ENCODE peak calls at places on chromosome 19, in four cellular contexts. One of them, this sample, is unnamed.

GRCh38 chr19:48866692-48867091 is 1.7 kb downstream of the PLEKHA4 start:
- DNase-seq in GM12865: no peak
- DNase-seq in body of pancreas: no peak
- DNase-seq in mesenchymal stem cell: no peak
- DNase-seq in this sample: no peak

GRCh38 chr19:43624933-43625332 is 5.5 kb upstream of the ZNF428 start:
- DNase-seq in GM12865: peak
- DNase-seq in body of pancreas: peak
- DNase-seq in mesenchymal stem cell: peak
- DNase-seq in this sample: peak

GRCh38 chr19:18203408-18203862 is 407 bp downstream of the RAB3A start:
- DNase-seq in GM12865: peak
- DNase-seq in body of pancreas: no peak
- DNase-seq in mesenchymal stem cell: no peak
- DNase-seq in this sample: no peak

GRCh38 chr19:13036366-13036976 is 41.2 kb downstream of the NFIX start:
- DNase-seq in GM12865: no peak
- DNase-seq in body of pancreas: no peak
- DNase-seq in mesenchymal stem cell: no peak
- DNase-seq in this sample: no peak

GRCh38 chr19:42362891-42363440 is 27.1 kb downstream of the CNFN start:
- DNase-seq in GM12865: no peak
- DNase-seq in body of pancreas: no peak
- DNase-seq in mesenchymal stem cell: no peak
- DNase-seq in this sample: no peak

GRCh38 chr19:43711751-43712355 is 4.0 kb upstream of the IRGC start:
- DNase-seq in GM12865: no peak
- DNase-seq in body of pancreas: no peak
- DNase-seq in mesenchymal stem cell: no peak
- DNase-seq in this sample: no peak

GRCh38 chr19:6516018-6516658 is 14.0 kb upstream of the TUBB4A start:
- DNase-seq in GM12865: peak
- DNase-seq in body of pancreas: peak
- DNase-seq in mesenchymal stem cell: peak
- DNase-seq in this sample: peak

GRCh38 chr19:30317403-30317802 is 54.8 kb upstream of the ZNF536 start:
- DNase-seq in GM12865: no peak
- DNase-seq in body of pancreas: no peak
- DNase-seq in mesenchymal stem cell: no peak
- DNase-seq in this sample: no peak

GRCh38 chr19:29672933-29673336 is 7.7 kb downstream of the PLEKHF1 start:
- DNase-seq in GM12865: peak
- DNase-seq in body of pancreas: no peak
- DNase-seq in mesenchymal stem cell: no peak
- DNase-seq in this sample: no peak

GRCh38 chr19:12774588-12775555 is at the start of gene HOOK2:
- DNase-seq in GM12865: peak
- DNase-seq in body of pancreas: peak
- DNase-seq in mesenchymal stem cell: no peak
- DNase-seq in this sample: no peak

GRCh38 chr19:17311455-17312248 is 2.3 kb downstream of the DDA1 start:
- DNase-seq in GM12865: no peak
- DNase-seq in body of pancreas: no peak
- DNase-seq in mesenchymal stem cell: peak
- DNase-seq in this sample: no peak

GRCh38 chr19:43725468-43725867 is 9.6 kb downstream of the IRGC start:
- DNase-seq in GM12865: peak
- DNase-seq in body of pancreas: no peak
- DNase-seq in mesenchymal stem cell: no peak
- DNase-seq in this sample: no peak

GRCh38 chr19:45470147-45471081 is 2.6 kb downstream of the FOSB start:
- DNase-seq in GM12865: no peak
- DNase-seq in body of pancreas: peak
- DNase-seq in mesenchymal stem cell: peak
- DNase-seq in this sample: no peak

GRCh38 chr19:34667349-34668076 is 9.4 kb downstream of the SCGB2B2 start:
- DNase-seq in GM12865: no peak
- DNase-seq in body of pancreas: no peak
- DNase-seq in mesenchymal stem cell: peak
- DNase-seq in this sample: no peak

GRCh38 chr19:58559275-58560006 is 1.0 kb upstream of the UBE2M start:
- DNase-seq in GM12865: peak
- DNase-seq in body of pancreas: peak
- DNase-seq in mesenchymal stem cell: peak
- DNase-seq in this sample: peak

GRCh38 chr19:48656840-48657474 is 11.0 kb upstream of the CA11 start:
- DNase-seq in GM12865: no peak
- DNase-seq in body of pancreas: no peak
- DNase-seq in mesenchymal stem cell: peak
- DNase-seq in this sample: peak

GRCh38 chr19:1865172-1866010 is 2.0 kb upstream of the KLF16 start:
- DNase-seq in GM12865: no peak
- DNase-seq in body of pancreas: no peak
- DNase-seq in mesenchymal stem cell: no peak
- DNase-seq in this sample: no peak

GRCh38 chr19:3136684-3137055 is 837 bp downstream of the GNA15 start:
- DNase-seq in GM12865: no peak
- DNase-seq in body of pancreas: no peak
- DNase-seq in mesenchymal stem cell: no peak
- DNase-seq in this sample: no peak

GRCh38 chr19:54248016-54248601 is 5.5 kb upstream of the LILRA6 start:
- DNase-seq in GM12865: peak
- DNase-seq in body of pancreas: no peak
- DNase-seq in mesenchymal stem cell: no peak
- DNase-seq in this sample: no peak

GRCh38 chr19:1601613-1602064 is 3.6 kb downstream of the UQCR11 start:
- DNase-seq in GM12865: no peak
- DNase-seq in body of pancreas: no peak
- DNase-seq in mesenchymal stem cell: no peak
- DNase-seq in this sample: no peak

GRCh38 chr19:57559008-57559403 is 657 bp downstream of the ZNF550 start:
- DNase-seq in GM12865: peak
- DNase-seq in body of pancreas: no peak
- DNase-seq in mesenchymal stem cell: peak
- DNase-seq in this sample: no peak

GRCh38 chr19:1618157-1619093 is 13.2 kb upstream of the UQCR11 start:
- DNase-seq in GM12865: peak
- DNase-seq in body of pancreas: peak
- DNase-seq in mesenchymal stem cell: no peak
- DNase-seq in this sample: no peak

GRCh38 chr19:17001603-17002183 is 24.9 kb downstream of the CPAMD8 start:
- DNase-seq in GM12865: no peak
- DNase-seq in body of pancreas: no peak
- DNase-seq in mesenchymal stem cell: no peak
- DNase-seq in this sample: no peak

GRCh38 chr19:31317542-31317941 is 31.7 kb downstream of the TSHZ3 start:
- DNase-seq in GM12865: no peak
- DNase-seq in body of pancreas: no peak
- DNase-seq in mesenchymal stem cell: no peak
- DNase-seq in this sample: no peak

GRCh38 chr19:2477732-2478191 is 1.8 kb downstream of the GADD45B start:
- DNase-seq in GM12865: peak
- DNase-seq in body of pancreas: peak
- DNase-seq in mesenchymal stem cell: peak
- DNase-seq in this sample: no peak

GRCh38 chr19:19591133-19591825 is 27.2 kb downstream of the PBX4 start:
- DNase-seq in GM12865: peak
- DNase-seq in body of pancreas: peak
- DNase-seq in mesenchymal stem cell: peak
- DNase-seq in this sample: no peak
- H3K4me3 ChIP-seq in GM12865: peak
- H3K4me3 ChIP-seq in body of pancreas: no peak
- H3K4me3 ChIP-seq in mesenchymal stem cell: peak
- H3K4me3 ChIP-seq in this sample: no peak

GRCh38 chr19:576768-577438 is 4.5 kb downstream of the BSG start:
- DNase-seq in GM12865: no peak
- DNase-seq in body of pancreas: no peak
- DNase-seq in mesenchymal stem cell: no peak
- DNase-seq in this sample: no peak
- H3K4me3 ChIP-seq in GM12865: no peak
- H3K4me3 ChIP-seq in body of pancreas: no peak
- H3K4me3 ChIP-seq in mesenchymal stem cell: no peak
- H3K4me3 ChIP-seq in this sample: peak

DNA sequence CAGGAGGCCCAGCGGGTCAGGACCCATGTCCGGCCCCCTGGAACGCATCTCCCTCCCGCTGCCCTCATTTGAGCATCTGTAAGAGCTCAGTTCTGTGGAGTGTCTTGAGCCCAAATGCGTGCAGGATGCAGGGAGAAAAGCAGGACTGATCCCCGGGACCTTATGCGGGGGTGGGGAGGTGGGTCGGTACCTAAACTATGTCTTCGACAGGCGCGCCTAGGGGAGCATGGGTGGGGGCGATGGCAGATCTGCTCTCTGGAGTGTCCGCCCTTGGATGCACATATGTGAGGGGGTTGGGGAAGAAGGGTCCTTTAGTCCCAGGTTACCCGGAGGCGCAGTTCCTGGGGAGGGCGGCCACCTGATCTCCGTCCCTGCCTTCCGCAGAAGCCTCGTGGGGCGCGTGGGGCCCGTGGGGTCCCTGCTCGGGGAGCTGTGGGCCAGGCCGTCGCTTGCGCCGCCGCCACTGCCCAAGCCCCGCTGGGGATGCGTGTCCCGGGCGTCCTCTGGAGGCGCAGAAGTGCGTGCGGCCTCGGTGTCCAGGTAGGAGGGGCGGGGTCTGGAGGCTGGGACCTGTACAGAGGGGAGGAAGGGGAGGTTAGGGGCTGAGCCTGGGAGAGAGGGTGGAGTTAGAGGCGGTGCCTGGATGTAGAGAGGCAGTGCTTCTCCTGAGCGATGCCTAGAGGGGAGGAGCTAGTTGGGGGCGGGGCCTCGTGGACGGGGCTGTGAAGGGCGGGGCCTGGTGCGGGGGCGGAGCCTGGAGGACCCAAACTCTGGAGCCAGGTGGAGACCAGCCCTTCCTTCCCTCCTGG is 2.8 kb downstream of the CILP2 start:
- DNase-seq in GM12865: peak
- DNase-seq in body of pancreas: peak
- DNase-seq in mesenchymal stem cell: peak
- DNase-seq in this sample: no peak
- H3K4me3 ChIP-seq in GM12865: no peak
- H3K4me3 ChIP-seq in body of pancreas: no peak
- H3K4me3 ChIP-seq in mesenchymal stem cell: no peak
- H3K4me3 ChIP-seq in this sample: peak

GRCh38 chr19:39970674-39971379 is at the start of gene PSMC4:
- DNase-seq in GM12865: peak
- DNase-seq in body of pancreas: peak
- DNase-seq in mesenchymal stem cell: peak
- DNase-seq in this sample: peak

GRCh38 chr19:39968789-39969188 is 2.2 kb upstream of the PSMC4 start:
- DNase-seq in GM12865: no peak
- DNase-seq in body of pancreas: no peak
- DNase-seq in mesenchymal stem cell: no peak
- DNase-seq in this sample: no peak

GRCh38 chr19:39969681-39970423 is 1.1 kb upstream of the PSMC4 start:
- DNase-seq in GM12865: peak
- DNase-seq in body of pancreas: no peak
- DNase-seq in mesenchymal stem cell: no peak
- DNase-seq in this sample: no peak

GRCh38 chr19:39970424-39970673 is 616 bp upstream of the PSMC4 start:
- DNase-seq in GM12865: no peak
- DNase-seq in body of pancreas: no peak
- DNase-seq in mesenchymal stem cell: no peak
- DNase-seq in this sample: no peak

DNA sequence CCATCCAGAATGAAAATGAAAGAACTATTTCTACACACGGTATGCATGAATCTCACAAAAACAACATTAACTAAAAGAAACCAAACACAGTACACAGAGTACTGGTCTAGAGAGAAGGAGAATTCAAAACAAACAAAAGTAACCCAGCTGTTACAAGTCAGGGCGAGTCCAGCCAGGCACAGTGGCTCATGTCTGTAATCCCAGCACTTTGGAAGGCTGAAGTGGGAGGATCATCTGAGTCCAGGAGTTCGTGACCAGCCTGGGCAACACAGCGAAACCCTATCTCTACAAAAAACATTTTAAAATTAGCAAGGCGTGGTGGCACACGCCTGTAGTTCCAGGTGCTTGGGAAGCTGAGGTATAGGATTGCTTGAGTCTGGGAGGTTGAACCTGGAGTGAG is 1.7 kb upstream of the PSMC4 start:
- DNase-seq in GM12865: no peak
- DNase-seq in body of pancreas: no peak
- DNase-seq in mesenchymal stem cell: peak
- DNase-seq in this sample: no peak
- H3K4me3 ChIP-seq in GM12865: peak
- H3K4me3 ChIP-seq in body of pancreas: no peak
- H3K4me3 ChIP-seq in mesenchymal stem cell: no peak
- H3K4me3 ChIP-seq in this sample: no peak

GRCh38 chr19:38362076-38362945 is 12.1 kb upstream of the PSMD8 start:
- DNase-seq in GM12865: peak
- DNase-seq in body of pancreas: peak
- DNase-seq in mesenchymal stem cell: peak
- DNase-seq in this sample: peak
- H3K4me3 ChIP-seq in GM12865: peak
- H3K4me3 ChIP-seq in body of pancreas: peak
- H3K4me3 ChIP-seq in mesenchymal stem cell: peak
- H3K4me3 ChIP-seq in this sample: peak

GRCh38 chr19:7947939-7948338 is 4.5 kb upstream of the TIMM44 start:
- DNase-seq in GM12865: no peak
- DNase-seq in body of pancreas: no peak
- DNase-seq in mesenchymal stem cell: peak
- DNase-seq in this sample: no peak
- H3K4me3 ChIP-seq in GM12865: no peak
- H3K4me3 ChIP-seq in body of pancreas: no peak
- H3K4me3 ChIP-seq in mesenchymal stem cell: no peak
- H3K4me3 ChIP-seq in this sample: no peak

DNA sequence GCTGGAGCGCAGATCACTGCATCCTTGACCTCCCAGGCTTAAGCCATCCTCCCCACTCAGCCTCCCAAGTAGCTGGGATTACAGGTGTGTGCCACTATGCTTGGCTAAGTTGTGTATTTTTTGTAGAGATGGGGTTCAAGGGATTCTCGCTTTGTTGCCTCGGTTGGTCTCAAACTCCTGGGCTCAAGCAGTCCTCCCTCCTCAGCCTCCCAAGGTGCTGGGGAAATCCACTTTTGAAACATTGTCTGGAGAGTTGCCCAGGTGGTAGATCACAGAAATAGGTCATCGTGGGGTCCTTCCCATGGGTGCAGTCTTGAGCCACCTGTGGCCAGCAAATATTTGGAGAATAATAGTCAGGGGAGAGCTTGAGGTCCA is 5.2 kb downstream of the LDLR start:
- DNase-seq in GM12865: no peak
- DNase-seq in body of pancreas: no peak
- DNase-seq in mesenchymal stem cell: no peak
- DNase-seq in this sample: no peak
- H3K4me3 ChIP-seq in GM12865: peak
- H3K4me3 ChIP-seq in body of pancreas: no peak
- H3K4me3 ChIP-seq in mesenchymal stem cell: peak
- H3K4me3 ChIP-seq in this sample: no peak

This sample was measured in dorsolateral prefrontal cortex.